ENCODE peak calls at places on chromosomes 11 and 22, in five cellular contexts. One of them, this sample, is unnamed.

GRCh38 chr11:72430743-72431570 is 3.4 kb downstream of the CLPB start:
- DNase-seq in GM06990: no peak
- DNase-seq in CD8-positive, alpha-beta memory T cell: no peak
- DNase-seq in heart right ventricle: no peak
- DNase-seq in right lobe of liver: no peak
- DNase-seq in this sample: peak; percentile 52

GRCh38 chr11:45285931-45286632 is at the start of gene SYT13:
- DNase-seq in GM06990: no peak
- DNase-seq in CD8-positive, alpha-beta memory T cell: no peak
- DNase-seq in heart right ventricle: peak; percentile 45
- DNase-seq in right lobe of liver: peak; percentile 33
- DNase-seq in this sample: no peak

GRCh38 chr22:20563464-20563906 is 56.1 kb downstream of the MED15 start:
- DNase-seq in GM06990: no peak
- DNase-seq in CD8-positive, alpha-beta memory T cell: no peak
- DNase-seq in heart right ventricle: no peak
- DNase-seq in right lobe of liver: no peak
- DNase-seq in this sample: no peak

GRCh38 chr11:34356130-34356529 is 1.7 kb downstream of the ABTB2 start:
- DNase-seq in GM06990: no peak
- DNase-seq in CD8-positive, alpha-beta memory T cell: no peak
- DNase-seq in heart right ventricle: no peak
- DNase-seq in right lobe of liver: no peak
- DNase-seq in this sample: no peak

GRCh38 chr11:100823360-100823759 is 136.3 kb downstream of the ARHGAP42 start:
- DNase-seq in GM06990: no peak
- DNase-seq in CD8-positive, alpha-beta memory T cell: no peak
- DNase-seq in heart right ventricle: no peak
- DNase-seq in right lobe of liver: no peak
- DNase-seq in this sample: no peak

GRCh38 chr11:12185106-12185690 is 74.8 kb downstream of the MICAL2 start:
- DNase-seq in GM06990: no peak
- DNase-seq in CD8-positive, alpha-beta memory T cell: no peak
- DNase-seq in heart right ventricle: no peak
- DNase-seq in right lobe of liver: no peak
- DNase-seq in this sample: no peak

GRCh38 chr22:25395915-25396314 is 168.6 kb upstream of the GRK3 start:
- DNase-seq in GM06990: no peak
- DNase-seq in CD8-positive, alpha-beta memory T cell: no peak
- DNase-seq in heart right ventricle: no peak
- DNase-seq in right lobe of liver: no peak
- DNase-seq in this sample: no peak

GRCh38 chr22:30519842-30520425 is 14.4 kb upstream of the SEC14L4 start:
- DNase-seq in GM06990: no peak
- DNase-seq in CD8-positive, alpha-beta memory T cell: no peak
- DNase-seq in heart right ventricle: no peak
- DNase-seq in right lobe of liver: no peak
- DNase-seq in this sample: no peak

GRCh38 chr11:118530683-118531596 is at the start of gene TMEM25:
- DNase-seq in GM06990: peak; percentile 78
- DNase-seq in CD8-positive, alpha-beta memory T cell: peak; percentile 57
- DNase-seq in heart right ventricle: peak; percentile 73
- DNase-seq in right lobe of liver: peak; percentile 73
- DNase-seq in this sample: peak; percentile 20

GRCh38 chr11:6321961-6322362 is 1.7 kb upstream of the CAVIN3 start:
- DNase-seq in GM06990: no peak
- DNase-seq in CD8-positive, alpha-beta memory T cell: no peak
- DNase-seq in heart right ventricle: no peak
- DNase-seq in right lobe of liver: no peak
- DNase-seq in this sample: peak; percentile 89

GRCh38 chr11:6320411-6321207 is at the start of gene CAVIN3:
- DNase-seq in GM06990: peak; percentile 49
- DNase-seq in CD8-positive, alpha-beta memory T cell: no peak
- DNase-seq in heart right ventricle: peak; percentile 90
- DNase-seq in right lobe of liver: peak; percentile 70
- DNase-seq in this sample: peak; percentile 73

GRCh38 chr11:6321356-6321755 is 1.1 kb upstream of the CAVIN3 start:
- DNase-seq in GM06990: no peak
- DNase-seq in CD8-positive, alpha-beta memory T cell: no peak
- DNase-seq in heart right ventricle: no peak
- DNase-seq in right lobe of liver: no peak
- DNase-seq in this sample: no peak

GRCh38 chr11:6319879-6320410 is 356 bp downstream of the CAVIN3 start:
- DNase-seq in GM06990: peak; percentile 32
- DNase-seq in CD8-positive, alpha-beta memory T cell: no peak
- DNase-seq in heart right ventricle: peak; percentile 92
- DNase-seq in right lobe of liver: peak; percentile 85
- DNase-seq in this sample: peak; percentile 83

GRCh38 chr11:6319001-6319878 is 1.1 kb downstream of the CAVIN3 start:
- DNase-seq in GM06990: peak; percentile 7
- DNase-seq in CD8-positive, alpha-beta memory T cell: no peak
- DNase-seq in heart right ventricle: peak; percentile 67
- DNase-seq in right lobe of liver: peak; percentile 46
- DNase-seq in this sample: peak; percentile 11
- H3K4me3 ChIP-seq in GM06990: peak overlapping the region; percentile 9
- H3K4me3 ChIP-seq in CD8-positive, alpha-beta memory T cell: no peak overlapping the region
- H3K4me3 ChIP-seq in heart right ventricle: peak overlapping the region; percentile 56
- H3K4me3 ChIP-seq in right lobe of liver: peak overlapping the region; percentile 51
- H3K4me3 ChIP-seq in this sample: peak overlapping the region; percentile 59

DNA sequence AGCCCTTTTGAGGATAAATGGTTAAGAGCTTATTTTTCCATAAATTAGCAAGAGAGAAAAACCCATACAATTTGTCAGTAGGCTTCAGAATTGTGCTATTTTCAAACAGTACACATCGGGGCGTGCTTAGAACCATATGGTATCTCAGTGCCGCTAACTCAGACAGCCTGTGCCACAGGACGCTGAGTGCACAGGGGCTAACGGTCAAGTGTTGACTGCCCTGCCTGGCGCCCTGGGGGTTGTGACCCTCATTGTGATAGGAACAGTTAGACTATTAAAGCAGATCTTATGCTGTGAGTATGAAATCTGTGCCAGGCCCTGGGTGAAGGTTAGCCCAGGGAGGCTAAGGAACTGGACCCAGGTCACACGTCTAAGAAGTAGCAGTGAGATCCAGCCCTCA is 1519.7 kb downstream of the BRD1 start:
- DNase-seq in GM06990: no peak
- DNase-seq in CD8-positive, alpha-beta memory T cell: no peak
- DNase-seq in heart right ventricle: no peak
- DNase-seq in right lobe of liver: no peak
- DNase-seq in this sample: no peak
- H3K27me3 ChIP-seq in GM06990: no peaks in the 10 kb centered on the region
- H3K27me3 ChIP-seq in CD8-positive, alpha-beta memory T cell: no peaks in the 10 kb centered on the region
- H3K27me3 ChIP-seq in heart right ventricle: peaks cover 31% of the 10 kb centered on the region
- H3K27me3 ChIP-seq in right lobe of liver: no peaks in the 10 kb centered on the region
- H3K27me3 ChIP-seq in this sample: no peaks in the 10 kb centered on the region

DNA sequence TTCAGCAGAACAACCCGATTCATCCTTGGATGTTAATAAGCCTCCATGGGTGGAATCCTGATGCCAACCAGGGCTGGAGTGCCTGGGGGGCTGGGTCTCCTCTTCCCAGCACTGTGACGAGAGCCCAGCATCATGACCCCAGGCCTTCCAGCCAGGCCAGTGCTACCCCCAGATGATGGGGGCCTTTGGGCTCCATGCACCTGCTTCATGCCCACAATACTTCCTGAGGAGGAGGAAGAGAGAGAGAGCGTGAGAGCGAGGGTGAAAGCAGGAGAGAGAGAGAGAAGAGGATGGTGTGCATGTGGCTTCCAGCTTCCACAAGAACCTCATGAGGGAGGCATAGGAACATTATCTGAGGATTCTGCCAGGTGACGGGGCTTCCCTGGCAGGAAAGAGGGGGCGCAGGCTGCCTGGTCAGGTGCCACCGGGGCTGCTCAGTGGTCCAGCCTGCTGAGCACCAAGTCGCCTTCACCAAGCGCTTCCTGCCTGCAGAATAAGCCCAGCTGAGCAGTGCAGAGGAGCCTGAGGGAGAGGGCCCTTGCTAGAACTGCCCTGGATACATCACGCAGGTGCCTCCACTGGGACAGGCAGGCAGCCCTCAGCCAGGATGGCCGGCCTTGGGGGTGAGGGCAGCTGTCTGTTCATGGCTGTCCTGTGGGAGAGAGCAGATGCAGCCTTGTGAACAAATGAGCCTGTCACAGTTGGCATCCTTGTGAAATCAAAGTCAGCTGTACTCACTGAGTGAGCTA is 243.3 kb upstream of the B3GAT1 start:
- DNase-seq in GM06990: no peak
- DNase-seq in CD8-positive, alpha-beta memory T cell: no peak
- DNase-seq in heart right ventricle: no peak
- DNase-seq in right lobe of liver: no peak
- DNase-seq in this sample: no peak
- H3K36me3 ChIP-seq in GM06990: no peaks in the 10 kb centered on the region
- H3K36me3 ChIP-seq in CD8-positive, alpha-beta memory T cell: no peaks in the 10 kb centered on the region
- H3K36me3 ChIP-seq in heart right ventricle: no peaks in the 10 kb centered on the region
- H3K36me3 ChIP-seq in right lobe of liver: no peaks in the 10 kb centered on the region
- H3K36me3 ChIP-seq in this sample: no peaks in the 10 kb centered on the region

GRCh38 chr11:65471410-65471762 is 27.5 kb upstream of the MALAT1 start:
- DNase-seq in GM06990: no peak
- DNase-seq in CD8-positive, alpha-beta memory T cell: no peak
- DNase-seq in heart right ventricle: peak; percentile 81
- DNase-seq in right lobe of liver: no peak
- DNase-seq in this sample: peak; percentile 52
- H3K4me3 ChIP-seq in GM06990: no peak overlapping the region
- H3K4me3 ChIP-seq in CD8-positive, alpha-beta memory T cell: peak overlapping the region; percentile 25
- H3K4me3 ChIP-seq in heart right ventricle: peak overlapping the region; percentile 11
- H3K4me3 ChIP-seq in right lobe of liver: no peak overlapping the region
- H3K4me3 ChIP-seq in this sample: peak overlapping the region; percentile 7

GRCh38 chr22:48044484-48045060 is 1282.1 kb downstream of the TBC1D22A start:
- DNase-seq in GM06990: no peak
- DNase-seq in CD8-positive, alpha-beta memory T cell: no peak
- DNase-seq in heart right ventricle: no peak
- DNase-seq in right lobe of liver: no peak
- DNase-seq in this sample: no peak

GRCh38 chr22:48039326-48039725 is 1276.9 kb downstream of the TBC1D22A start:
- DNase-seq in GM06990: no peak
- DNase-seq in CD8-positive, alpha-beta memory T cell: no peak
- DNase-seq in heart right ventricle: no peak
- DNase-seq in right lobe of liver: no peak
- DNase-seq in this sample: no peak

GRCh38 chr22:48047722-48048500 is 1285.5 kb downstream of the TBC1D22A start:
- DNase-seq in GM06990: no peak
- DNase-seq in CD8-positive, alpha-beta memory T cell: no peak
- DNase-seq in heart right ventricle: no peak
- DNase-seq in right lobe of liver: no peak
- DNase-seq in this sample: no peak

GRCh38 chr22:48045369-48045768 is 1282.9 kb downstream of the TBC1D22A start:
- DNase-seq in GM06990: peak; percentile 73
- DNase-seq in CD8-positive, alpha-beta memory T cell: no peak
- DNase-seq in heart right ventricle: no peak
- DNase-seq in right lobe of liver: no peak
- DNase-seq in this sample: no peak

GRCh38 chr22:48042621-48043395 is 1280.4 kb downstream of the TBC1D22A start:
- DNase-seq in GM06990: no peak
- DNase-seq in CD8-positive, alpha-beta memory T cell: no peak
- DNase-seq in heart right ventricle: no peak
- DNase-seq in right lobe of liver: no peak
- DNase-seq in this sample: no peak
- H3K27me3 ChIP-seq in GM06990: no peaks in the 10 kb centered on the region
- H3K27me3 ChIP-seq in CD8-positive, alpha-beta memory T cell: no peaks in the 10 kb centered on the region
- H3K27me3 ChIP-seq in heart right ventricle: peaks cover 20% of the 10 kb centered on the region
- H3K27me3 ChIP-seq in right lobe of liver: no peaks in the 10 kb centered on the region
- H3K27me3 ChIP-seq in this sample: no peaks in the 10 kb centered on the region

GRCh38 chr22:17881366-17881765 is 107.1 kb upstream of the BID start:
- DNase-seq in GM06990: no peak
- DNase-seq in CD8-positive, alpha-beta memory T cell: no peak
- DNase-seq in heart right ventricle: no peak
- DNase-seq in right lobe of liver: no peak
- DNase-seq in this sample: no peak
- H3K36me3 ChIP-seq in GM06990: peaks cover 2% of the 10 kb centered on the region
- H3K36me3 ChIP-seq in CD8-positive, alpha-beta memory T cell: peaks cover 10% of the 10 kb centered on the region
- H3K36me3 ChIP-seq in heart right ventricle: peaks cover 61% of the 10 kb centered on the region
- H3K36me3 ChIP-seq in right lobe of liver: peaks cover 14% of the 10 kb centered on the region
- H3K36me3 ChIP-seq in this sample: peaks cover 27% of the 10 kb centered on the region

GRCh38 chr11:18106688-18107087 is 806 bp upstream of the SAAL1 start:
- DNase-seq in GM06990: no peak
- DNase-seq in CD8-positive, alpha-beta memory T cell: no peak
- DNase-seq in heart right ventricle: no peak
- DNase-seq in right lobe of liver: no peak
- DNase-seq in this sample: peak; percentile 50
- H3K4me3 ChIP-seq in GM06990: no peak overlapping the region
- H3K4me3 ChIP-seq in CD8-positive, alpha-beta memory T cell: no peak overlapping the region
- H3K4me3 ChIP-seq in heart right ventricle: no peak overlapping the region
- H3K4me3 ChIP-seq in right lobe of liver: no peak overlapping the region
- H3K4me3 ChIP-seq in this sample: no peak overlapping the region

This sample was measured in bronchial epithelial cell.